ENCODE peak calls at places on chromosomes 16 and 17, in six cellular contexts. B is stimulated activated CD8-positive, alpha-beta memory T cell treated with anti-CD3 and anti-CD28 coated beads, Interleukin-7, amount 100 ng/mL, for 1 hour; G is stromal cell of bone marrow; L is cardiac fibroblast; R is HT1080; E is EL. U is an unnamed sample.

GRCh38 chr17:61593404-61593803 is 2.4 kb upstream of the NACA2 start:
- DNase-seq in R (no peak), L (no peak), E (no peak), G (no peak), B (no peak), U (no peak)

GRCh38 chr17:3801792-3802191 is 804 bp upstream of the ITGAE start:
- DNase-seq in R (no peak), G (no peak), B (no peak), E (no peak), L (no peak), U (no peak)

GRCh38 chr16:14452066-14452465 is 178.0 kb downstream of the PARN start:
- DNase-seq in B (no peak), R (no peak), E (no peak), G (no peak), L (no peak), U (no peak)

GRCh38 chr16:88700636-88701482 is 5.3 kb downstream of the RNF166 start:
- DNase-seq in R (peak; percentile 97), B (peak; percentile 91), L (peak; percentile 95), G (peak; percentile 74), E (peak; percentile 80), U (peak; percentile 41)

GRCh38 chr17:27976331-27976730 is 66.1 kb upstream of the NLK start:
- DNase-seq in G (no peak), B (no peak), L (no peak), E (peak; percentile 36), R (peak; percentile 46), U (no peak)

GRCh38 chr16:89172171-89172900 is 788 bp downstream of the CDH15 start:
- DNase-seq in E (no peak), G (no peak), R (no peak), B (no peak), L (no peak), U (no peak)

GRCh38 chr17:16943541-16944333 is 28.2 kb downstream of the TNFRSF13B start:
- DNase-seq in B (no peak), R (no peak), E (no peak), L (no peak), G (no peak), U (no peak)

GRCh38 chr17:69857412-69857835 is 217.6 kb upstream of the KCNJ16 start:
- DNase-seq in G (peak; percentile 72), B (no peak), E (peak; percentile 93), R (peak; percentile 82), L (peak; percentile 60), U (peak; percentile 90)

GRCh38 chr17:74601944-74602572 is 10.0 kb upstream of the CD300LD start:
- DNase-seq in R (peak; percentile 10), G (peak; percentile 31), E (peak; percentile 23), L (peak; percentile 57), B (no peak), U (peak; percentile 3)

GRCh38 chr16:66878067-66878466 is 2.2 kb upstream of the PDP2 start:
- DNase-seq in E (peak; percentile 21), G (no peak), L (no peak), B (no peak), R (peak; percentile 37), U (no peak)

GRCh38 chr16:9383281-9383680 is 291.8 kb downstream of the HAPSTR1 start:
- DNase-seq in L (no peak), R (no peak), B (no peak), G (no peak), E (no peak), U (no peak)

GRCh38 chr17:65177901-65178300 is 40.7 kb downstream of the RGS9 start:
- DNase-seq in B (no peak), E (peak; percentile 68), G (peak; percentile 47), R (peak; percentile 78), L (peak; percentile 59), U (peak; percentile 44)

GRCh38 chr17:58968662-58969061 is 138.0 kb downstream of the TRIM37 start:
- DNase-seq in B (no peak), L (no peak), R (no peak), E (no peak), G (no peak), U (no peak)

GRCh38 chr17:61285483-61286320 is 113.9 kb upstream of the TBX2 start:
- DNase-seq in L (peak; percentile 75), E (peak; percentile 60), G (peak; percentile 92), B (no peak), R (peak; percentile 51), U (peak; percentile 61)